ENCODE peak calls at places on chromosomes 2 and 18, in six cellular contexts. K, B, E, R, Z and I are unnamed samples.

GRCh38 chr18:63974991-63975390 is 5.1 kb downstream of the SERPINB8 start:
- DNase-seq in B (no peak), E (peak; percentile 20), R (peak; percentile 21), K (no peak), Z (no peak), I (no peak)

GRCh38 chr18:63523660-63524059 is 18.5 kb upstream of the SERPINB12 start:
- DNase-seq in R (no peak), B (no peak), K (no peak), Z (no peak), E (no peak), I (no peak)

GRCh38 chr18:69969491-69969890 is 21.8 kb upstream of the CD226 start:
- DNase-seq in B (no peak), K (no peak), E (no peak), Z (no peak), R (no peak), I (no peak)

GRCh38 chr2:71499691-71500090 is 46.3 kb downstream of the DYSF start:
- DNase-seq in K (no peak), R (no peak), E (no peak), Z (no peak), B (no peak), I (no peak)

GRCh38 chr2:44544991-44545390 is 183.2 kb downstream of the CAMKMT start:
- DNase-seq in R (no peak), Z (no peak), B (no peak), E (no peak), K (no peak), I (no peak)

GRCh38 chr18:7657937-7658336 is 90.8 kb downstream of the PTPRM start:
- DNase-seq in E (peak; percentile 80), B (no peak), Z (no peak), R (no peak), K (no peak), I (no peak)

GRCh38 chr2:228180126-228181097 is 1.1 kb downstream of the SPHKAP start:
- DNase-seq in E (no peak), K (peak; percentile 7), B (no peak), Z (no peak), R (no peak), I (peak; percentile 28)

GRCh38 chr18:54924948-54925347 is 34.3 kb downstream of the CCDC68 start:
- DNase-seq in R (no peak), E (no peak), Z (no peak), K (no peak), B (no peak), I (no peak)

GRCh38 chr2:12169060-12169406 is 422.6 kb downstream of the LPIN1 start:
- DNase-seq in K (no peak), Z (no peak), R (no peak), E (no peak), B (peak; percentile 30), I (no peak)

GRCh38 chr2:129189617-129190016 is 789.8 kb upstream of the RAB6C start:
- DNase-seq in K (no peak), E (no peak), R (no peak), Z (no peak), B (no peak), I (no peak)

GRCh38 chr18:37253424-37254255 is 312.0 kb downstream of the CELF4 start:
- DNase-seq in B (peak; percentile 96), K (peak; percentile 83), E (no peak), R (no peak), Z (no peak), I (no peak)

GRCh38 chr2:238097988-238098853 is 1.9 kb upstream of the ESPNL start:
- DNase-seq in R (peak; percentile 90), Z (peak; percentile 60), B (peak; percentile 96), K (peak; percentile 89), E (no peak), I (peak; percentile 79)

GRCh38 chr18:80171190-80171872 is 62.3 kb downstream of the ADNP2 start:
- DNase-seq in E (no peak), B (peak; percentile 70), Z (no peak), R (no peak), K (peak; percentile 81), I (no peak)

GRCh38 chr2:160061533-160062282 is 707 bp downstream of the PLA2R1 start:
- DNase-seq in B (no peak), K (peak; percentile 32), E (no peak), Z (no peak), R (no peak), I (no peak)

GRCh38 chr2:45745231-45745630 is 93.8 kb downstream of the PRKCE start:
- DNase-seq in R (no peak), B (no peak), K (no peak), Z (no peak), E (no peak), I (no peak)

DNA sequence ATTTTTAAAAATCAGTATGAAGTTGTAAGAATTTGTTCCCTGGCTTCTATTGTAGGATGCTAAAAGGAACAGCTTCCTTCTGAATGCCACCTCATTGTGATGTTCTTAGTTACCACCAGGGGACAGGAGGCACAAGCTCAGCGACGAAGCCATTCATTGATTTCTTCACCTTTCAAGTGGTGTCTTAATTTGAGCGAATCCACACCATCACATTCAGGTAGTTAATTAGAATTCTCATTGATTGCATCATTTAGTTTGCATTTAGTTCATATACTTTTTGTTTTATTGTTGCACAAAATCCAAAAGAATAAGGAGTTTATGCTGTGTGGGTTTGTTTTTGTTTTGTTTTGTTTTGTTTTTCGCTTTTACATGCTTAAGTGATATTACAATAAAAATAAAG is 23.1 kb downstream of the CYP27C1 start:
- DNase-seq in R (peak; percentile 66), K (no peak), Z (no peak), E (peak; percentile 62), B (peak; percentile 37), I (no peak)
- H3K4me3 ChIP-seq in R (peak overlapping the region; percentile 53), K (no peak overlapping the region), Z (no peak overlapping the region), E (peak overlapping the region; percentile 37), B (no peak overlapping the region), I (no peak overlapping the region)

GRCh38 chr2:444937-445884 is 157.3 kb upstream of the ALKAL2 start:
- DNase-seq in Z (no peak), B (no peak), E (no peak), R (no peak), K (no peak), I (no peak)

GRCh38 chr2:445896-446295 is 158.0 kb upstream of the ALKAL2 start:
- DNase-seq in E (no peak), K (no peak), Z (no peak), R (no peak), B (no peak), I (no peak)

GRCh38 chr2:443211-443610 is 155.3 kb upstream of the ALKAL2 start:
- DNase-seq in R (no peak), E (no peak), Z (no peak), K (no peak), B (no peak), I (no peak)

GRCh38 chr2:441258-442023 is 153.6 kb upstream of the ALKAL2 start:
- DNase-seq in B (no peak), K (no peak), Z (no peak), E (no peak), R (no peak), I (no peak)

DNA sequence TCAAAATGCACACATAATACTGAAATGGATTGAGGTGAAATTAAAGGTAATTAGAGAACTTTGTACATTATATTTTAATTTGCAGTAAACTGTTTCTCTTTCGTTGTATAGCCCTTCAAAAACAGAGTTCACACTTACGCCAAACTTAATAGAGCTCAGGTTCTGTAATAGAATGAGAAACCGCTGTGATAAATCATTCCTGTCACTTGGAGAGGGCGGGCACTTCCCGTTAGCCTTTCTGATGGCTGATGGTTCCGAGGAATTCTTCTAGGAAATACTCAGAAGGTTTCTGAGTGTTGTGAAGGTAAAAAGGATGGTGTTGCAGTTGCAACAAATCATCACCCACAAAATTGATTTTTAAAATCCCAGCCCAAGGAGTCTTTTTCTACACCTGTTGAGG is 155.9 kb upstream of the ALKAL2 start:
- DNase-seq in K (no peak), Z (no peak), B (no peak), E (no peak), R (no peak), I (no peak)
- H3K4me1 ChIP-seq in K (peaks cover 38% of the 10 kb centered on the region), Z (no peaks in the 10 kb centered on the region), B (no peaks in the 10 kb centered on the region), E (no peaks in the 10 kb centered on the region), R (no peaks in the 10 kb centered on the region), I (no peaks in the 10 kb centered on the region)

DNA sequence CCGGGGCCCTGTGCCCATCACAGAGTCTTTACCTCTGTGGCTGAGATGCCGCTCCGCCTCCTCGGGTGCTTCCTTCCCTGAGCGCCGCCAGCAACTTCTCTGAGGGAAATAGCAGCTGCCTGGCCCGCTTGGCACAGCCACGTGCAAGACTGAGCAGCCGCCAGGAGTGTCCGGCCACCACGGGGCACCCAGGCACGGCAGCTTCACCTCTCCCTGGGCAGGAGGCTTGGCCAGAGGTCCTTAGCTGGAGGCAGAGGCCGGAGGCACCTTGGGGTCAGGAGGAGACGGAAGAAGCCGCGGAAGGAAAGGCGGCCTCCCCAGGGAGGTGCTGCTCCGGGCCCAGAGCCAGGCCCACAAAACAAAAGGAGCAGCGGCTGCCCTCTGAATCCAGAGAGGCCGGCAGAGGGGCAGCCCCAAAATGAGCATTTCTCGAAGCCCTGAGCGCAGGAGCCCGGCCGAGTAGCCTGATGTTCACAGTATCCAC is 6.0 kb upstream of the LIMS2 start:
- DNase-seq in R (no peak), B (no peak), K (peak; percentile 22), Z (no peak), E (no peak), I (no peak)
- TF ChIP-seq YY1 in R (no peak), B (no peak), K (no peak), Z (no peak), E (no peak), I (no peak)

DNA sequence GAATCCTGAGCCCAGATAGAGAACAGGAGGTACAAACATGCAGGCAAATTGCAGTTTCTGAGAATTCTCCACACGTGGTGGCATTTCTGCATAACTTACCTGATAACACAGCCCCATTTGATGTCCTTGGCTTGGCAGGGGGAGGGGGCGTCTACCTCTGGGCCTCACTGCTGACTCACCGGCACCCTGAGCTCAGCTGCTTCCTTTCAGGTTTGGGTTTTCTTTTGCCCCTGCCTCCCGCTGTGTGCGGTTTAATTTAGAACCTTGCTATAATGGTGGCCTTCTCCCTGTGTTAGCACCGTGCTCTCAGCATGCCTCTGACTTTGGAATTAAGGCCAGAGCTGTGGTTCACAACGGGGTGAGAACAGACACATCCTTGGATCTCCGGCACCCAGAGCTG is 4.4 kb downstream of the CTIF start:
- DNase-seq in K (no peak), R (no peak), Z (no peak), E (peak; percentile 65), B (peak; percentile 69), I (no peak)
- H3K4me3 ChIP-seq in K (no peak overlapping the region), R (peak overlapping the region; percentile 31), Z (peak overlapping the region; percentile 25), E (no peak overlapping the region), B (peak overlapping the region; percentile 1), I (peak overlapping the region; percentile 10)

GRCh38 chr2:207122914-207123744 is 42.6 kb downstream of the KLF7 start:
- DNase-seq in Z (no peak), K (no peak), R (peak; percentile 59), B (no peak), E (no peak), I (no peak)
- H3K4me1 ChIP-seq in Z (peaks cover 12% of the 10 kb centered on the region), K (peaks cover 39% of the 10 kb centered on the region), R (peaks cover 27% of the 10 kb centered on the region), B (no peaks in the 10 kb centered on the region), E (peaks cover 9% of the 10 kb centered on the region), I (peaks cover 7% of the 10 kb centered on the region)

DNA sequence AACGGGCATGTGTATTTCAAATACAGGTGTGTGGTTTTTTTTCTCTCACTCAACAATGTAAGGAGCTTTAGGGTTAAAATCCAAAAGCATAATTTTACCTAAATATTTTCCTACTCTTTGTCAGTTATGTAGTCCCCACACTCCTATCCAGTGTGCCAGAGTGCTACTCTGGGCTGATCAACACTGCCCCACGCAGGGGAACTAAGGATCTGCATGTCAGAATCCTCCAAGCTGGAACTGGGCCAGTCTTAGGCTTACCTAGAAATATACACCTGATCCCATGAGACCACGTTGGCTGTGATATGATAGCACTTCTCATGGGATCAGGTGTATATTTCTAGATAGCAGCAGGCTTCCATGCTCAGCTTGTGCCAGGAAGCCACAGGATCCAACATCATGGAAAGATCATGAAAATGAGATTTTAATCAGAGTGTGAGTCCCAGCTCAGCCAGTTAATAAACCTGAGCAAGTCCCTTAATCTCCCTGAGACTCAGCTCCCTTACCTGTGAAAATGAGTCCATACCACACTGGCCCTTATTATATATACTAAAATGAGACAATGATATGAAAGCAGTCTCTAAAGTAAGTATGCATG is 29.7 kb downstream of the CCDC141 start:
- DNase-seq in K (peak; percentile 29), Z (peak; percentile 23), B (no peak), E (peak; percentile 44), R (peak; percentile 51), I (peak; percentile 30)
- TF ChIP-seq YY1 in K (no peak), Z (no peak), B (no peak), E (no peak), R (no peak), I (no peak)